ENCODE peak calls at places on chromosomes 13 and 19, in seven cellular contexts. One of them, this sample, is unnamed.

GRCh38 chr19:3346677-3347353 is 19.6 kb upstream of the NFIC start:
- DNase-seq in breast epithelium: peak
- DNase-seq in AG04449: no peak
- DNase-seq in colonic mucosa: peak
- DNase-seq in hepatocyte: no peak
- DNase-seq in brain microvascular endothelial cell: no peak
- DNase-seq in A549: no peak
- DNase-seq in this sample: no peak

GRCh38 chr13:112876305-112877000 is 92.6 kb upstream of the MCF2L start:
- DNase-seq in AG04449: no peak
- DNase-seq in colonic mucosa: no peak
- DNase-seq in brain microvascular endothelial cell: no peak
- DNase-seq in hepatocyte: no peak
- DNase-seq in breast epithelium: no peak
- DNase-seq in A549: no peak
- DNase-seq in this sample: no peak

GRCh38 chr13:34941436-34941834 is 635 bp upstream of the NBEA start:
- DNase-seq in brain microvascular endothelial cell: no peak
- DNase-seq in AG04449: no peak
- DNase-seq in A549: peak
- DNase-seq in breast epithelium: no peak
- DNase-seq in hepatocyte: no peak
- DNase-seq in colonic mucosa: no peak
- DNase-seq in this sample: no peak

GRCh38 chr13:51435002-51435578 is 17.7 kb downstream of the INTS6 start:
- DNase-seq in A549: peak
- DNase-seq in AG04449: no peak
- DNase-seq in colonic mucosa: no peak
- DNase-seq in breast epithelium: no peak
- DNase-seq in brain microvascular endothelial cell: no peak
- DNase-seq in hepatocyte: peak
- DNase-seq in this sample: peak

GRCh38 chr13:39781381-39781780 is 125.9 kb downstream of the COG6 start:
- DNase-seq in colonic mucosa: no peak
- DNase-seq in AG04449: no peak
- DNase-seq in brain microvascular endothelial cell: no peak
- DNase-seq in hepatocyte: no peak
- DNase-seq in breast epithelium: no peak
- DNase-seq in A549: no peak
- DNase-seq in this sample: no peak

GRCh38 chr19:4557971-4558941 is 1.2 kb downstream of the SEMA6B start:
- DNase-seq in AG04449: no peak
- DNase-seq in brain microvascular endothelial cell: no peak
- DNase-seq in hepatocyte: peak
- DNase-seq in colonic mucosa: no peak
- DNase-seq in A549: no peak
- DNase-seq in breast epithelium: no peak
- DNase-seq in this sample: no peak

GRCh38 chr19:48540110-48540509 is 11.9 kb upstream of the SULT2B1 start:
- DNase-seq in A549: no peak
- DNase-seq in AG04449: no peak
- DNase-seq in brain microvascular endothelial cell: no peak
- DNase-seq in hepatocyte: no peak
- DNase-seq in breast epithelium: no peak
- DNase-seq in colonic mucosa: no peak
- DNase-seq in this sample: no peak

GRCh38 chr13:91154954-91155353 is 192.5 kb upstream of the MIR17HG start:
- DNase-seq in A549: no peak
- DNase-seq in breast epithelium: no peak
- DNase-seq in hepatocyte: no peak
- DNase-seq in AG04449: no peak
- DNase-seq in brain microvascular endothelial cell: no peak
- DNase-seq in colonic mucosa: no peak
- DNase-seq in this sample: no peak

GRCh38 chr13:106709509-106709908 is 141.6 kb upstream of the ARGLU1 start:
- DNase-seq in AG04449: no peak
- DNase-seq in A549: no peak
- DNase-seq in colonic mucosa: no peak
- DNase-seq in breast epithelium: no peak
- DNase-seq in brain microvascular endothelial cell: no peak
- DNase-seq in hepatocyte: no peak
- DNase-seq in this sample: no peak

GRCh38 chr13:98442391-98443230 is 134.3 kb downstream of the STK24 start:
- DNase-seq in A549: no peak
- DNase-seq in breast epithelium: no peak
- DNase-seq in AG04449: no peak
- DNase-seq in colonic mucosa: no peak
- DNase-seq in hepatocyte: no peak
- DNase-seq in brain microvascular endothelial cell: no peak
- DNase-seq in this sample: no peak

GRCh38 chr19:54248016-54248601 is 5.5 kb upstream of the LILRA6 start:
- DNase-seq in breast epithelium: no peak
- DNase-seq in A549: no peak
- DNase-seq in hepatocyte: no peak
- DNase-seq in brain microvascular endothelial cell: peak
- DNase-seq in colonic mucosa: no peak
- DNase-seq in AG04449: no peak
- DNase-seq in this sample: peak

GRCh38 chr13:72662548-72662947 is 64.9 kb downstream of the MZT1 start:
- DNase-seq in colonic mucosa: no peak
- DNase-seq in hepatocyte: no peak
- DNase-seq in A549: no peak
- DNase-seq in AG04449: no peak
- DNase-seq in breast epithelium: no peak
- DNase-seq in brain microvascular endothelial cell: no peak
- DNase-seq in this sample: no peak

GRCh38 chr19:55638864-55639359 is 1.9 kb upstream of the ZNF580 start:
- DNase-seq in colonic mucosa: no peak
- DNase-seq in AG04449: no peak
- DNase-seq in brain microvascular endothelial cell: no peak
- DNase-seq in breast epithelium: no peak
- DNase-seq in A549: peak
- DNase-seq in hepatocyte: no peak
- DNase-seq in this sample: peak

GRCh38 chr13:92716749-92717148 is 509.9 kb upstream of the GPC6 start:
- DNase-seq in colonic mucosa: no peak
- DNase-seq in breast epithelium: no peak
- DNase-seq in hepatocyte: no peak
- DNase-seq in A549: no peak
- DNase-seq in AG04449: no peak
- DNase-seq in brain microvascular endothelial cell: peak
- DNase-seq in this sample: no peak

GRCh38 chr19:55443045-55443823 is at the start of gene SHISA7:
- DNase-seq in AG04449: no peak
- DNase-seq in breast epithelium: no peak
- DNase-seq in colonic mucosa: no peak
- DNase-seq in brain microvascular endothelial cell: no peak
- DNase-seq in hepatocyte: no peak
- DNase-seq in A549: no peak
- DNase-seq in this sample: no peak

GRCh38 chr19:3645067-3645396 is 18.4 kb upstream of the CACTIN start:
- DNase-seq in brain microvascular endothelial cell: no peak
- DNase-seq in hepatocyte: no peak
- DNase-seq in A549: no peak
- DNase-seq in colonic mucosa: no peak
- DNase-seq in breast epithelium: no peak
- DNase-seq in AG04449: no peak
- DNase-seq in this sample: no peak

GRCh38 chr13:112730157-112730671 is 40.4 kb downstream of the ATP11A start:
- DNase-seq in AG04449: no peak
- DNase-seq in colonic mucosa: no peak
- DNase-seq in breast epithelium: no peak
- DNase-seq in A549: no peak
- DNase-seq in hepatocyte: no peak
- DNase-seq in brain microvascular endothelial cell: no peak
- DNase-seq in this sample: no peak

GRCh38 chr19:1255186-1256161 is 7.1 kb downstream of the MIDN start:
- DNase-seq in brain microvascular endothelial cell: no peak
- DNase-seq in hepatocyte: no peak
- DNase-seq in AG04449: no peak
- DNase-seq in breast epithelium: no peak
- DNase-seq in A549: no peak
- DNase-seq in colonic mucosa: no peak
- DNase-seq in this sample: no peak

GRCh38 chr13:113169277-113170272 is 11.1 kb downstream of the PROZ start:
- DNase-seq in brain microvascular endothelial cell: no peak
- DNase-seq in breast epithelium: no peak
- DNase-seq in hepatocyte: no peak
- DNase-seq in AG04449: no peak
- DNase-seq in A549: no peak
- DNase-seq in colonic mucosa: no peak
- DNase-seq in this sample: no peak

GRCh38 chr19:35731353-35731752 is 10.9 kb downstream of the IGFLR1 start:
- DNase-seq in breast epithelium: no peak
- DNase-seq in colonic mucosa: no peak
- DNase-seq in A549: no peak
- DNase-seq in brain microvascular endothelial cell: no peak
- DNase-seq in AG04449: no peak
- DNase-seq in hepatocyte: no peak
- DNase-seq in this sample: no peak

GRCh38 chr19:49591731-49592485 is 926 bp downstream of the PRR12 start:
- DNase-seq in hepatocyte: peak
- DNase-seq in breast epithelium: no peak
- DNase-seq in AG04449: no peak
- DNase-seq in A549: peak
- DNase-seq in colonic mucosa: peak
- DNase-seq in brain microvascular endothelial cell: peak
- DNase-seq in this sample: peak

GRCh38 chr13:95075506-95075905 is 225.7 kb downstream of the ABCC4 start:
- DNase-seq in breast epithelium: no peak
- DNase-seq in brain microvascular endothelial cell: no peak
- DNase-seq in AG04449: no peak
- DNase-seq in A549: no peak
- DNase-seq in hepatocyte: no peak
- DNase-seq in colonic mucosa: no peak
- DNase-seq in this sample: no peak

GRCh38 chr13:106565127-106565775 is 2.7 kb downstream of the ARGLU1 start:
- DNase-seq in AG04449: no peak
- DNase-seq in brain microvascular endothelial cell: no peak
- DNase-seq in breast epithelium: no peak
- DNase-seq in hepatocyte: no peak
- DNase-seq in colonic mucosa: no peak
- DNase-seq in A549: no peak
- DNase-seq in this sample: no peak

GRCh38 chr19:13099073-13099999 is 3.3 kb downstream of the LYL1 start:
- DNase-seq in brain microvascular endothelial cell: no peak
- DNase-seq in hepatocyte: peak
- DNase-seq in AG04449: no peak
- DNase-seq in A549: no peak
- DNase-seq in breast epithelium: no peak
- DNase-seq in colonic mucosa: peak
- DNase-seq in this sample: peak

DNA sequence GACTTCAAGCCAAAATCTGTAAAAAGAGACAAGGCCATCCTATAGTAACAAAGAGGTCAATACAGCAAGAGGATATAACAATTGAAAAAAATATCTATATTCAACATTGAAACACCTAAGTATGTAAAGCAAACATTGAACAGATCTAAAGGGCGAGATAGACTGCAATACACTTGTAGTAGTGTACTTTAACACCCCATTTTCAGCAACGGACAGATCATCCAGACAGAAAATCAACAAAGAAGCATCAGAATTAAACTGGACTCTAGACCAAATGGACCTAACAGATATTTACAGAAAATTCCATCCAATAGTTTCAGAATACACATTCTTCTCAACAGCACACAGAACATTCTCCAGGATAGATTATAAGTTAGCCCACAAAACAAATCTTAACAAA is 28.7 kb upstream of the SIAH3 start:
- DNase-seq in AG04449: no peak
- DNase-seq in breast epithelium: no peak
- DNase-seq in colonic mucosa: no peak
- DNase-seq in hepatocyte: no peak
- DNase-seq in brain microvascular endothelial cell: no peak
- DNase-seq in A549: no peak
- DNase-seq in this sample: no peak
- H3K4me3 ChIP-seq in AG04449: no peak
- H3K4me3 ChIP-seq in breast epithelium: no peak
- H3K4me3 ChIP-seq in colonic mucosa: no peak
- H3K4me3 ChIP-seq in hepatocyte: no peak
- H3K4me3 ChIP-seq in brain microvascular endothelial cell: no peak
- H3K4me3 ChIP-seq in A549: no peak
- H3K4me3 ChIP-seq in this sample: no peak

DNA sequence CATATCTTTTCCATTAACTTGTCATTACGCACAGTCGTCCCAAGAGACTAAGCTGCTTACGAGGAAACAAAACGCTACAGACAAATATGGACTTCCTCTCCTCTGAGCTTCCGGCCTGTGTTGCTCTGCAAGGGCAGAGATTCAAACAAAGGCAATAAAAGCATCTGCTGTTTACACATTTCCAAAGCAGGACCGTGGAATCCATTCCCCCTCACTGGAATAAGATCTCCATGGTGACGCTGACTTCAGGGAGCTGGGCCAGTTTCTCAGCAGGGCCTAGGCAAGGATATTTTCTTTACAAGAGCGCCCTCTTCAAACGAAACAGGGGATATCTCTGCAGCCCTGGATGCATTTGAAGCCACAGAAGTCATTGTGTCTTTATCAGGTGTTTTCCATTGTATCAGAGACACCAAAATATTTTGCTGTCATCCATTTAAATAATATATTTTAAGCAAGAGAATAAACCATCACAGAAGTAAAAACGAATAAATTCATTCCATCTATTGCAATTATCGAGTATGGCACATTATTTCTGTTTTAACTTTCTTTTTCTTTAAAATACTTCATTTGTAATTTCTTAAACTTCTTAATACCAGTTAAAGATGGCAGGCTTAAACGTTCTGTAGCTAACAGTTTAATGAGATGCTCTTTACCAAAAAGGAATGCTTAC is 177.5 kb downstream of the DCLK1 start:
- DNase-seq in AG04449: peak
- DNase-seq in hepatocyte: peak
- DNase-seq in brain microvascular endothelial cell: peak
- DNase-seq in breast epithelium: no peak
- DNase-seq in colonic mucosa: peak
- DNase-seq in A549: peak
- DNase-seq in this sample: no peak
- H3K4me3 ChIP-seq in AG04449: peak
- H3K4me3 ChIP-seq in hepatocyte: no peak
- H3K4me3 ChIP-seq in brain microvascular endothelial cell: peak
- H3K4me3 ChIP-seq in breast epithelium: no peak
- H3K4me3 ChIP-seq in colonic mucosa: no peak
- H3K4me3 ChIP-seq in A549: no peak
- H3K4me3 ChIP-seq in this sample: no peak

GRCh38 chr19:16834747-16835146 is 5.5 kb downstream of the SIN3B start:
- DNase-seq in colonic mucosa: no peak
- DNase-seq in hepatocyte: no peak
- DNase-seq in brain microvascular endothelial cell: no peak
- DNase-seq in AG04449: no peak
- DNase-seq in A549: no peak
- DNase-seq in breast epithelium: no peak
- DNase-seq in this sample: no peak
- H3K4me3 ChIP-seq in colonic mucosa: no peak
- H3K4me3 ChIP-seq in hepatocyte: no peak
- H3K4me3 ChIP-seq in brain microvascular endothelial cell: no peak
- H3K4me3 ChIP-seq in AG04449: no peak
- H3K4me3 ChIP-seq in A549: no peak
- H3K4me3 ChIP-seq in breast epithelium: no peak
- H3K4me3 ChIP-seq in this sample: no peak

GRCh38 chr19:37931941-37932655 is 25.1 kb downstream of the SIPA1L3 start:
- DNase-seq in colonic mucosa: peak
- DNase-seq in breast epithelium: peak
- DNase-seq in AG04449: no peak
- DNase-seq in A549: peak
- DNase-seq in hepatocyte: peak
- DNase-seq in brain microvascular endothelial cell: peak
- DNase-seq in this sample: no peak
- H3K4me3 ChIP-seq in colonic mucosa: peak
- H3K4me3 ChIP-seq in breast epithelium: peak
- H3K4me3 ChIP-seq in AG04449: peak
- H3K4me3 ChIP-seq in A549: peak
- H3K4me3 ChIP-seq in hepatocyte: peak
- H3K4me3 ChIP-seq in brain microvascular endothelial cell: peak
- H3K4me3 ChIP-seq in this sample: no peak

GRCh38 chr19:7859766-7860165 is 14.4 kb downstream of the PRR36 start:
- DNase-seq in brain microvascular endothelial cell: no peak
- DNase-seq in A549: no peak
- DNase-seq in hepatocyte: no peak
- DNase-seq in AG04449: no peak
- DNase-seq in colonic mucosa: no peak
- DNase-seq in breast epithelium: no peak
- DNase-seq in this sample: no peak
- H3K4me3 ChIP-seq in brain microvascular endothelial cell: no peak
- H3K4me3 ChIP-seq in A549: no peak
- H3K4me3 ChIP-seq in hepatocyte: no peak
- H3K4me3 ChIP-seq in AG04449: no peak
- H3K4me3 ChIP-seq in colonic mucosa: no peak
- H3K4me3 ChIP-seq in breast epithelium: no peak
- H3K4me3 ChIP-seq in this sample: no peak

This sample was measured in Jurkat, Clone E6-1.